ENCODE peak calls at places on chromosome 19, in five cellular contexts. H is foreskin keratinocyte, X is AG09309, K is astrocyte, Y is GM10248. C is an unnamed sample.

GRCh38 chr19:17309962-17310461 is 649 bp downstream of the DDA1 start:
- DNase-seq in H (no peak), X (no peak), K (no peak), Y (no peak), C (no peak)

GRCh38 chr19:14746891-14747290 is 31.5 kb downstream of the ADGRE2 start:
- DNase-seq in H (no peak), X (no peak), K (no peak), Y (no peak), C (no peak)

GRCh38 chr19:35088514-35088913 is 27.1 kb upstream of the FXYD3 start:
- DNase-seq in H (peak), X (peak), K (peak), Y (no peak), C (peak)

GRCh38 chr19:41705393-41706174 is 2.8 kb upstream of the CEACAM5 start:
- DNase-seq in H (no peak), X (no peak), K (peak), Y (peak), C (no peak)

GRCh38 chr19:35996777-35997176 is 1.8 kb downstream of the SDHAF1 start:
- DNase-seq in H (no peak), X (no peak), K (no peak), Y (no peak), C (no peak)

GRCh38 chr19:10339380-10339960 is at the start of gene ICAM3:
- DNase-seq in H (no peak), X (no peak), K (no peak), Y (peak), C (no peak)

GRCh38 chr19:19627716-19628498 is at the start of gene LPAR2:
- DNase-seq in H (peak), X (no peak), K (no peak), Y (peak), C (no peak)

GRCh38 chr19:34226036-34226435 is 28.3 kb upstream of the GARRE1 start:
- DNase-seq in H (no peak), X (no peak), K (no peak), Y (no peak), C (no peak)

GRCh38 chr19:34217952-34218817 is 36.2 kb upstream of the GARRE1 start:
- DNase-seq in H (peak), X (peak), K (peak), Y (peak), C (peak)

DNA sequence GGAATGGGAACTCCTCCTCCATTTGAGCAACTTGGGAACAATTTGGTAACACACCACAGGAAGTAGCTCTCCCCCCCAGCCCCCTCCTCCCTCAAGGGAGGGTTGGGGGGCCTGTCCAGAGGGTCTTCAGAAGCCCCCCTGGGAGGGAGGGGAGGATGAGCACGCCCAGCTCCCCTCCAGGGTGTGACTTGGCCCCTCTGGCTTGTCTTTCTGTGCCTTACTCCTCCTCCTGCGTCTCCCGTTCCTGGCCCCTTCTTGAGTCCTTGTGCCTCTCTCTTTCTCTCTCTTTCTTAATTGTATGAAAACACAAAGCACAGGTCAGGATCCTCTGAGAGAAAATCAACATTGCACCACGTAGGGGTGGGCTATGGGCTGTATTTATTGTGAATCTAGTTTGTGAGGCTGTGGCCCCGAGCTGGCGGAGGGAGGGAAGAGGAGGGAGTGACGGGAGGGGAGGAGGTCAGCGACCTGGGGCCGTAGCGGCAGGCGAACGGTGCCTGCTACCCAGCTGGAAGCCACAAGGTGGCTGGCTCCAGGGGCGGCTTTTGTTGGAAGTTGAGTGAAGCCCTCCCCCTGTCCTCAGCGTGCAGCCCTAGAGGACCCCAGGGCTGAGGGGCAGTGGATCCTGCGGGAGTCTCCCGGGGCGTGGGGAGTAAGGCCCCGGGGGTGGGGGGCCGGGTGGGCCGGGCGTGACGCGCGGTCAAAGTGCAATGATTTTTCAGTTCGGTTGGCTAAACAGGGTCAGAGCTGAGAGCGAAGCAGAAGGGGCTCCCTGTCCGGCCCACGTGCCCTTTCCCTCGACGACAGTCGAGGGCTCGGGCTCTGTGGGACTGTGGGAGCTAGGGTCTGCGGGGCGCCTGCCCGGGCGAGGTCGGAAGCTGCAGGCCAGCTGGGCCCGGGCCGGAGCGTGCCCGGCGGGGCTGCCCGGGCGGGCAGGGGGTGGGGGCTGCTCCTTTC is 6.4 kb downstream of the LYL1 start:
- DNase-seq in H (no peak), X (no peak), K (no peak), Y (no peak), C (no peak)
- TF ChIP-seq CTCF in H (no peak), X (no peak), K (no peak), Y (no peak), C (peak)

DNA sequence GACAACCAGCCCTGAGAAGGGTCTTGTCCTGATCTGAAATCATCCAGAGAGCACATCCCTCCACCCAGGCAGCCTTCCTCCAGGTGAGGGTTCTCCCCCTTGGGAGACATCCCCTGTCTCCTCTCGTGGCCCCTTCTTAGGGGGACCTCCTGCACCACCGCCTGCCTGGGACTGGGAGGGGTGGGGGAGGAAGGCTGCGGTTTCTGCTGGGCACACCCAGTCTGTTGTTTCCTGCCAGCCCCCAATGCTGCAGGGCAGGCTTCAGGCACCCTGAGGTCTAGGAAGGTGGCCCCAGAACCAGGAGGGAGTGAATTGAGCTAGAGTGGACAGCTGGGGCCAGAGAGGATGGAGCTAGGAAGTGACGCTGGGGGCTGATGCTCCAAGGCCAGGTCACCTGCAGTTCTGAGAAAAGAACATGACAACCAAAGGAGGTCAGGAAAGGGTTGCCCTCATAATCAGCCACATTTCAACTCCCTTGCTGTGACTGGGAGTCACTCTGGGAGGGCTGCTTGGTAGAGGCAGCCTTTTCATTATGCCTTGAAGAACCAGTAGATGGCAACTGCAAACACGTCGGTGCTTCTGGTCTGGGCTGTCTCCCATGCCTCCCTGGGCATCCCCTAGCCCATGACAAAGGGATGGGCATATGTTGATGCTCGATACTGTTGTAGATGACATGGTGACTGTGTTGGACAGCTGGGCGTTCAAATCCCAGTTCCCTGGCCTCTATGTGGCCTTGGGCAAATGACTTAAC is 1.4 kb downstream of the ARHGEF18 start:
- DNase-seq in H (no peak), X (no peak), K (no peak), Y (no peak), C (no peak)
- TF ChIP-seq CTCF in H (no peak), X (no peak), K (no peak), Y (no peak), C (no peak)

GRCh38 chr19:33174186-33174585 is 19.9 kb upstream of the LRP3 start:
- DNase-seq in H (no peak), X (no peak), K (no peak), Y (no peak), C (no peak)

GRCh38 chr19:33175886-33176669 is 18.1 kb upstream of the LRP3 start:
- DNase-seq in H (no peak), X (no peak), K (peak), Y (no peak), C (peak)

GRCh38 chr19:33175156-33175782 is 18.9 kb upstream of the LRP3 start:
- DNase-seq in H (no peak), X (no peak), K (no peak), Y (no peak), C (no peak)

GRCh38 chr19:33177417-33177976 is 16.6 kb upstream of the LRP3 start:
- DNase-seq in H (no peak), X (no peak), K (no peak), Y (peak), C (no peak)

GRCh38 chr19:33176670-33177416 is 17.3 kb upstream of the LRP3 start:
- DNase-seq in H (peak), X (peak), K (peak), Y (peak), C (peak)
- TF ChIP-seq CTCF in H (peak), X (peak), K (no peak), Y (no peak), C (no peak)

DNA sequence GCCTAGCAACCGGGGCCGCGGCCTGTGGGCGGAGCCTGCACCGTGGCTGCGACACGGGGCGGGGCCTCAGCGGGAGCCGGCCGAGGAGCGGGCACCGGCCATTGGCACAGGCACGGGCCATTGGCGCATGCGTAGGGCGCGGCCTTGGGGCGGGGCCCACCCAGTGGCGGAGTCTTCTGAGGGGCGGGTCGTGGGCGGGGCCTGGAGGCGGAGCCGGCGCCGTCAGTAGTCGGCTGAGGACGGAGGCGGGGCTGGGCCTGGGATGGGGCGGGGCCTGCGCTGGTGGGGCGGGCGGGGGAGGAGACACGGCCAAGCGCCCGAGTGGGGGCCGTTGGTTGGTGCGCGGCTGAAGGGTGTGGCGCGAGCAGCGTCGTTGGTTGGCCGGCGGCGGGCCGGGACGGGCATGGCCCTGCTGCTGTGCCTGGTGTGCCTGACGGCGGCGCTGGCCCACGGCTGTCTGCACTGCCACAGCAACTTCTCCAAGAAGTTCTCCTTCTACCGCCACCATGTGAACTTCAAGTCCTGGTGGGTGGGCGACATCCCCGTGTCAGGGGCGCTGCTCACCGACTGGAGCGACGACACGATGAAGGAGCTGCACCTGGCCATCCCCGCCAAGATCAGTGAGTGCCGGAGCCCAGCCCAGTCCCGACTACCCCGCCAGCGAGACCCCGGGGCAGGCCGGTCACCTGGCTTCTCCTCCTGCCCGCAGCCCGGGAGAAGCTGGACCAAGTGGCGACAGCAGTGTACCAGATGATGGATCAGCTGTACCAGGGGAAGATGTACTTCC is at the start of gene IZUMO4:
- DNase-seq in H (peak), X (peak), K (peak), Y (peak), C (peak)
- TF ChIP-seq CTCF in H (peak), X (peak), K (no peak), Y (peak), C (peak)